ENCODE peak calls at places on chromosome 2, in eight cellular contexts. L is A549, G is left ventricle myocardium superior, X is ovary, Z is epithelial cell of proximal tubule, S is EL, N is T-helper 2 cell, O is Ammon's horn. I is an unnamed sample.

GRCh38 chr2:26574900-26575560 is 66.1 kb downstream of the CIB4 start:
- DNase-seq in L (no peak), G (no peak), X (no peak), Z (no peak), S (no peak), N (no peak), O (no peak), I (no peak)

GRCh38 chr2:33765122-33765521 is 166.0 kb upstream of the FAM98A start:
- DNase-seq in L (no peak), G (no peak), X (no peak), Z (no peak), S (no peak), N (no peak), O (peak; percentile 41), I (no peak)

GRCh38 chr2:54956392-54956722 is 93.9 kb downstream of the RTN4 start:
- DNase-seq in L (no peak), G (no peak), X (no peak), Z (no peak), S (no peak), N (no peak), O (no peak), I (no peak)

GRCh38 chr2:38268001-38268400 is 109.1 kb downstream of the ATL2 start:
- DNase-seq in L (no peak), G (no peak), X (no peak), Z (no peak), S (no peak), N (no peak), O (no peak), I (no peak)

GRCh38 chr2:98896944-98897343 is 39.1 kb downstream of the CRACDL start:
- DNase-seq in L (no peak), G (no peak), X (no peak), Z (no peak), S (no peak), N (no peak), O (peak; percentile 55), I (no peak)

GRCh38 chr2:237572021-237572741 is 5.8 kb downstream of the PRLH start:
- DNase-seq in L (peak; percentile 92), G (peak; percentile 94), X (peak; percentile 94), Z (peak; percentile 25), S (peak; percentile 87), N (peak; percentile 52), O (peak; percentile 95), I (peak; percentile 74)

GRCh38 chr2:174326880-174327558 is 7.7 kb upstream of the SP9 start:
- DNase-seq in L (no peak), G (no peak), X (no peak), Z (no peak), S (no peak), N (no peak), O (no peak), I (no peak)

GRCh38 chr2:178914259-178914849 is 107.1 kb upstream of the TTN start:
- DNase-seq in L (peak; percentile 81), G (peak; percentile 87), X (peak; percentile 84), Z (peak; percentile 46), S (peak; percentile 79), N (no peak), O (peak; percentile 91), I (peak; percentile 82)